ENCODE peak calls at places on chromosomes 4 and X, in ten cellular contexts. One of them, this sample, is unnamed.

GRCh38 chr4:186196063-186196462 is 4.7 kb downstream of the CYP4V2 start:
- DNase-seq in mucosa of descending colon: no peak
- DNase-seq in endodermal cell: no peak
- DNase-seq in MM.1S: no peak
- DNase-seq in heart right ventricle: no peak
- DNase-seq in mammary epithelial cell: no peak
- DNase-seq in left lung: no peak
- DNase-seq in tibial artery: no peak
- DNase-seq in spleen: no peak
- DNase-seq in CD8-positive, alpha-beta T cell: no peak
- DNase-seq in this sample: no peak

GRCh38 chrX:13688384-13688771 is 550 bp upstream of the RAB9A start:
- DNase-seq in mucosa of descending colon: no peak
- DNase-seq in endodermal cell: no peak
- DNase-seq in MM.1S: no peak
- DNase-seq in heart right ventricle: no peak
- DNase-seq in mammary epithelial cell: no peak
- DNase-seq in left lung: no peak
- DNase-seq in tibial artery: no peak
- DNase-seq in spleen: no peak
- DNase-seq in CD8-positive, alpha-beta T cell: no peak
- DNase-seq in this sample: no peak

GRCh38 chr4:45946699-45947098 is 177.2 kb downstream of the GABRG1 start:
- DNase-seq in mucosa of descending colon: no peak
- DNase-seq in endodermal cell: no peak
- DNase-seq in MM.1S: no peak
- DNase-seq in heart right ventricle: no peak
- DNase-seq in mammary epithelial cell: peak; percentile 58
- DNase-seq in left lung: no peak
- DNase-seq in tibial artery: no peak
- DNase-seq in spleen: no peak
- DNase-seq in CD8-positive, alpha-beta T cell: no peak
- DNase-seq in this sample: no peak

GRCh38 chrX:148577711-148578110 is 77.3 kb downstream of the AFF2 start:
- DNase-seq in mucosa of descending colon: no peak
- DNase-seq in endodermal cell: no peak
- DNase-seq in MM.1S: no peak
- DNase-seq in heart right ventricle: no peak
- DNase-seq in mammary epithelial cell: no peak
- DNase-seq in left lung: no peak
- DNase-seq in tibial artery: no peak
- DNase-seq in spleen: no peak
- DNase-seq in CD8-positive, alpha-beta T cell: no peak
- DNase-seq in this sample: no peak

GRCh38 chr4:6561173-6561516 is 13.8 kb upstream of the MAN2B2 start:
- DNase-seq in mucosa of descending colon: no peak
- DNase-seq in endodermal cell: no peak
- DNase-seq in MM.1S: no peak
- DNase-seq in heart right ventricle: no peak
- DNase-seq in mammary epithelial cell: no peak
- DNase-seq in left lung: no peak
- DNase-seq in tibial artery: no peak
- DNase-seq in spleen: no peak
- DNase-seq in CD8-positive, alpha-beta T cell: no peak
- DNase-seq in this sample: no peak

GRCh38 chrX:132612990-132613564 is 124.2 kb upstream of the MBNL3 start:
- DNase-seq in mucosa of descending colon: no peak
- DNase-seq in endodermal cell: peak; percentile 76
- DNase-seq in MM.1S: peak; percentile 22
- DNase-seq in heart right ventricle: peak; percentile 37
- DNase-seq in mammary epithelial cell: peak; percentile 10
- DNase-seq in left lung: no peak
- DNase-seq in tibial artery: peak; percentile 22
- DNase-seq in spleen: peak; percentile 73
- DNase-seq in CD8-positive, alpha-beta T cell: peak; percentile 22
- DNase-seq in this sample: peak; percentile 66

GRCh38 chrX:20952180-20952579 is 422.0 kb upstream of the CNKSR2 start:
- DNase-seq in mucosa of descending colon: no peak
- DNase-seq in endodermal cell: no peak
- DNase-seq in MM.1S: no peak
- DNase-seq in heart right ventricle: no peak
- DNase-seq in mammary epithelial cell: no peak
- DNase-seq in left lung: no peak
- DNase-seq in tibial artery: no peak
- DNase-seq in spleen: no peak
- DNase-seq in CD8-positive, alpha-beta T cell: no peak
- DNase-seq in this sample: no peak

GRCh38 chr4:53943345-53944085 is 120.9 kb downstream of the CHIC2 start:
- DNase-seq in mucosa of descending colon: no peak
- DNase-seq in endodermal cell: no peak
- DNase-seq in MM.1S: no peak
- DNase-seq in heart right ventricle: no peak
- DNase-seq in mammary epithelial cell: peak; percentile 93
- DNase-seq in left lung: no peak
- DNase-seq in tibial artery: no peak
- DNase-seq in spleen: no peak
- DNase-seq in CD8-positive, alpha-beta T cell: no peak
- DNase-seq in this sample: no peak

GRCh38 chr4:121072836-121073362 is 564 bp upstream of the NDNF start:
- DNase-seq in mucosa of descending colon: no peak
- DNase-seq in endodermal cell: peak; percentile 76
- DNase-seq in MM.1S: peak; percentile 82
- DNase-seq in heart right ventricle: no peak
- DNase-seq in mammary epithelial cell: no peak
- DNase-seq in left lung: no peak
- DNase-seq in tibial artery: peak; percentile 24
- DNase-seq in spleen: no peak
- DNase-seq in CD8-positive, alpha-beta T cell: peak; percentile 21
- DNase-seq in this sample: no peak

GRCh38 chrX:44157858-44158257 is 184.7 kb upstream of the NDP start:
- DNase-seq in mucosa of descending colon: no peak
- DNase-seq in endodermal cell: no peak
- DNase-seq in MM.1S: no peak
- DNase-seq in heart right ventricle: no peak
- DNase-seq in mammary epithelial cell: peak; percentile 8
- DNase-seq in left lung: no peak
- DNase-seq in tibial artery: peak; percentile 68
- DNase-seq in spleen: no peak
- DNase-seq in CD8-positive, alpha-beta T cell: no peak
- DNase-seq in this sample: no peak

GRCh38 chr4:75655562-75655961 is 17.6 kb downstream of the G3BP2 start:
- DNase-seq in mucosa of descending colon: no peak
- DNase-seq in endodermal cell: no peak
- DNase-seq in MM.1S: peak; percentile 40
- DNase-seq in heart right ventricle: no peak
- DNase-seq in mammary epithelial cell: no peak
- DNase-seq in left lung: no peak
- DNase-seq in tibial artery: no peak
- DNase-seq in spleen: no peak
- DNase-seq in CD8-positive, alpha-beta T cell: peak; percentile 20
- DNase-seq in this sample: no peak
- H3K36me3 ChIP-seq in mucosa of descending colon: no peaks in the 10 kb centered on the region
- H3K36me3 ChIP-seq in endodermal cell: peaks cover 94% of the 10 kb centered on the region
- H3K36me3 ChIP-seq in MM.1S: peaks cover 15% of the 10 kb centered on the region
- H3K36me3 ChIP-seq in heart right ventricle: no peaks in the 10 kb centered on the region
- H3K36me3 ChIP-seq in mammary epithelial cell: peaks cover 42% of the 10 kb centered on the region
- H3K36me3 ChIP-seq in left lung: peaks cover 80% of the 10 kb centered on the region
- H3K36me3 ChIP-seq in tibial artery: peaks cover 49% of the 10 kb centered on the region
- H3K36me3 ChIP-seq in spleen: peaks cover 89% of the 10 kb centered on the region
- H3K36me3 ChIP-seq in CD8-positive, alpha-beta T cell: peaks cover 48% of the 10 kb centered on the region
- H3K36me3 ChIP-seq in this sample: peaks cover 21% of the 10 kb centered on the region

GRCh38 chrX:10441464-10441863 is 178.9 kb downstream of the MID1 start:
- DNase-seq in mucosa of descending colon: no peak
- DNase-seq in endodermal cell: no peak
- DNase-seq in MM.1S: no peak
- DNase-seq in heart right ventricle: no peak
- DNase-seq in mammary epithelial cell: no peak
- DNase-seq in left lung: no peak
- DNase-seq in tibial artery: no peak
- DNase-seq in spleen: no peak
- DNase-seq in CD8-positive, alpha-beta T cell: no peak
- DNase-seq in this sample: no peak

GRCh38 chrX:10447577-10448214 is 172.7 kb downstream of the MID1 start:
- DNase-seq in mucosa of descending colon: no peak
- DNase-seq in endodermal cell: no peak
- DNase-seq in MM.1S: no peak
- DNase-seq in heart right ventricle: no peak
- DNase-seq in mammary epithelial cell: peak; percentile 47
- DNase-seq in left lung: no peak
- DNase-seq in tibial artery: no peak
- DNase-seq in spleen: no peak
- DNase-seq in CD8-positive, alpha-beta T cell: no peak
- DNase-seq in this sample: peak; percentile 10

GRCh38 chrX:10444204-10444603 is 176.2 kb downstream of the MID1 start:
- DNase-seq in mucosa of descending colon: no peak
- DNase-seq in endodermal cell: no peak
- DNase-seq in MM.1S: no peak
- DNase-seq in heart right ventricle: no peak
- DNase-seq in mammary epithelial cell: no peak
- DNase-seq in left lung: no peak
- DNase-seq in tibial artery: no peak
- DNase-seq in spleen: no peak
- DNase-seq in CD8-positive, alpha-beta T cell: no peak
- DNase-seq in this sample: no peak
- TF ChIP-seq CTCF in mucosa of descending colon: no peak
- TF ChIP-seq CTCF in endodermal cell: peak; percentile 49
- TF ChIP-seq CTCF in MM.1S: no peak
- TF ChIP-seq CTCF in heart right ventricle: no peak
- TF ChIP-seq CTCF in mammary epithelial cell: no peak
- TF ChIP-seq CTCF in left lung: no peak
- TF ChIP-seq CTCF in tibial artery: no peak
- TF ChIP-seq CTCF in spleen: no peak
- TF ChIP-seq CTCF in CD8-positive, alpha-beta T cell: no peak
- TF ChIP-seq CTCF in this sample: no peak

GRCh38 chr4:155774033-155774432 is 15.2 kb downstream of the GUCY1B1 start:
- DNase-seq in mucosa of descending colon: no peak
- DNase-seq in endodermal cell: no peak
- DNase-seq in MM.1S: no peak
- DNase-seq in heart right ventricle: no peak
- DNase-seq in mammary epithelial cell: no peak
- DNase-seq in left lung: no peak
- DNase-seq in tibial artery: no peak
- DNase-seq in spleen: no peak
- DNase-seq in CD8-positive, alpha-beta T cell: no peak
- DNase-seq in this sample: no peak

GRCh38 chr4:155781432-155781831 is 22.6 kb downstream of the GUCY1B1 start:
- DNase-seq in mucosa of descending colon: no peak
- DNase-seq in endodermal cell: no peak
- DNase-seq in MM.1S: no peak
- DNase-seq in heart right ventricle: no peak
- DNase-seq in mammary epithelial cell: no peak
- DNase-seq in left lung: no peak
- DNase-seq in tibial artery: no peak
- DNase-seq in spleen: no peak
- DNase-seq in CD8-positive, alpha-beta T cell: no peak
- DNase-seq in this sample: no peak

GRCh38 chr4:155773196-155773800 is 14.5 kb downstream of the GUCY1B1 start:
- DNase-seq in mucosa of descending colon: no peak
- DNase-seq in endodermal cell: no peak
- DNase-seq in MM.1S: no peak
- DNase-seq in heart right ventricle: no peak
- DNase-seq in mammary epithelial cell: no peak
- DNase-seq in left lung: no peak
- DNase-seq in tibial artery: no peak
- DNase-seq in spleen: no peak
- DNase-seq in CD8-positive, alpha-beta T cell: no peak
- DNase-seq in this sample: no peak

GRCh38 chr4:155780773-155781172 is 22.0 kb downstream of the GUCY1B1 start:
- DNase-seq in mucosa of descending colon: no peak
- DNase-seq in endodermal cell: no peak
- DNase-seq in MM.1S: no peak
- DNase-seq in heart right ventricle: no peak
- DNase-seq in mammary epithelial cell: no peak
- DNase-seq in left lung: no peak
- DNase-seq in tibial artery: no peak
- DNase-seq in spleen: no peak
- DNase-seq in CD8-positive, alpha-beta T cell: no peak
- DNase-seq in this sample: no peak

GRCh38 chr4:155777971-155778710 is 19.3 kb downstream of the GUCY1B1 start:
- DNase-seq in mucosa of descending colon: no peak
- DNase-seq in endodermal cell: no peak
- DNase-seq in MM.1S: no peak
- DNase-seq in heart right ventricle: no peak
- DNase-seq in mammary epithelial cell: no peak
- DNase-seq in left lung: no peak
- DNase-seq in tibial artery: no peak
- DNase-seq in spleen: no peak
- DNase-seq in CD8-positive, alpha-beta T cell: no peak
- DNase-seq in this sample: peak; percentile 71
- H3K4me1 ChIP-seq in mucosa of descending colon: no peaks in the 10 kb centered on the region
- H3K4me1 ChIP-seq in endodermal cell: no peaks in the 10 kb centered on the region
- H3K4me1 ChIP-seq in MM.1S: no peaks in the 10 kb centered on the region
- H3K4me1 ChIP-seq in heart right ventricle: peaks cover 29% of the 10 kb centered on the region
- H3K4me1 ChIP-seq in mammary epithelial cell: no peaks in the 10 kb centered on the region
- H3K4me1 ChIP-seq in left lung: peaks cover 7% of the 10 kb centered on the region
- H3K4me1 ChIP-seq in tibial artery: no peaks in the 10 kb centered on the region
- H3K4me1 ChIP-seq in spleen: no peaks in the 10 kb centered on the region
- H3K4me1 ChIP-seq in CD8-positive, alpha-beta T cell: no peaks in the 10 kb centered on the region
- H3K4me1 ChIP-seq in this sample: peaks cover 30% of the 10 kb centered on the region

DNA sequence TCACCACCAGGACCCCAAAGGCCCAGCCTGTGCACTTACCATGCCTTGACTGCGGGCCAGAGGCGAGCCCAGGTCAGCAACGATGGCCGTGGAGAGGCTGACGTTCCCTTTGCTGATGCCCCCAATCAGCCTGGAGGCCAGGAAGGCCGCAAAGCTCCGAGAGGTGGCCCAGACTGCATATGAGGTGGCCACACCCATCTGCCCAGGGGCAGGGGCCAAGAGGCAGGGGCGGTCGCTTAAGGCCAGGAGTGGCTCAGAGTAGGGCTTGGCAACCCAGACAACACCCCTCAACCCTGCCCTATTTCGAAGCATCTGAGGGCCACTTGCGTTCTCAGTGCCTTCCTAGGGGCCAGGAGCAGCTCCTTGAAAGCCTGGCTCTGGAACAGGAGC is 30.6 kb downstream of the NOP14 start:
- DNase-seq in mucosa of descending colon: peak; percentile 61
- DNase-seq in endodermal cell: no peak
- DNase-seq in MM.1S: no peak
- DNase-seq in heart right ventricle: peak; percentile 27
- DNase-seq in mammary epithelial cell: no peak
- DNase-seq in left lung: peak; percentile 57
- DNase-seq in tibial artery: peak; percentile 19
- DNase-seq in spleen: peak; percentile 82
- DNase-seq in CD8-positive, alpha-beta T cell: no peak
- DNase-seq in this sample: no peak
- H3K36me3 ChIP-seq in mucosa of descending colon: no peaks in the 10 kb centered on the region
- H3K36me3 ChIP-seq in endodermal cell: peaks cover 37% of the 10 kb centered on the region
- H3K36me3 ChIP-seq in MM.1S: no peaks in the 10 kb centered on the region
- H3K36me3 ChIP-seq in heart right ventricle: no peaks in the 10 kb centered on the region
- H3K36me3 ChIP-seq in mammary epithelial cell: no peaks in the 10 kb centered on the region
- H3K36me3 ChIP-seq in left lung: peaks cover 53% of the 10 kb centered on the region
- H3K36me3 ChIP-seq in tibial artery: peaks cover 4% of the 10 kb centered on the region
- H3K36me3 ChIP-seq in spleen: peaks cover 44% of the 10 kb centered on the region
- H3K36me3 ChIP-seq in CD8-positive, alpha-beta T cell: peaks cover 14% of the 10 kb centered on the region
- H3K36me3 ChIP-seq in this sample: no peaks in the 10 kb centered on the region

This sample was measured in pancreas.